ENCODE peak calls at places on chromosomes 5 and 9, in ten cellular contexts. One of them, this sample, is unnamed.

GRCh38 chr5:134083517-134083916 is 31.0 kb upstream of the TCF7 start:
- DNase-seq in T-cell: no peak
- DNase-seq in pons: no peak
- DNase-seq in anterior cingulate cortex: no peak
- DNase-seq in cardiac septum: no peak
- DNase-seq in GM19239: no peak
- DNase-seq in GM03348: peak
- DNase-seq in activated T-cell treated with anti-CD3 and anti-CD28 coated beads, Interleukin-2, amount 50 U/mL, for 1 hour: peak
- DNase-seq in activated gamma-delta T cell treated with Interleukin-2 at 50 U/mL for 16 hours: no peak
- DNase-seq in stimulated activated CD8-positive, alpha-beta memory T cell treated with anti-CD3 and anti-CD28 coated beads, Interleukin-15, amount 100 ng/mL, for 1 hour: no peak
- DNase-seq in this sample: no peak

GRCh38 chr9:33473216-33473615 is 508 bp downstream of the NOL6 start:
- DNase-seq in activated gamma-delta T cell treated with Interleukin-2 at 50 U/mL for 16 hours: no peak
- DNase-seq in anterior cingulate cortex: no peak
- DNase-seq in stimulated activated CD8-positive, alpha-beta memory T cell treated with anti-CD3 and anti-CD28 coated beads, Interleukin-15, amount 100 ng/mL, for 1 hour: no peak
- DNase-seq in cardiac septum: peak
- DNase-seq in activated T-cell treated with anti-CD3 and anti-CD28 coated beads, Interleukin-2, amount 50 U/mL, for 1 hour: no peak
- DNase-seq in T-cell: no peak
- DNase-seq in pons: no peak
- DNase-seq in GM03348: peak
- DNase-seq in GM19239: no peak
- DNase-seq in this sample: no peak

GRCh38 chr9:129886226-129887174 is 51.2 kb downstream of the USP20 start:
- DNase-seq in cardiac septum: no peak
- DNase-seq in activated T-cell treated with anti-CD3 and anti-CD28 coated beads, Interleukin-2, amount 50 U/mL, for 1 hour: peak
- DNase-seq in anterior cingulate cortex: no peak
- DNase-seq in pons: peak
- DNase-seq in GM19239: no peak
- DNase-seq in GM03348: no peak
- DNase-seq in stimulated activated CD8-positive, alpha-beta memory T cell treated with anti-CD3 and anti-CD28 coated beads, Interleukin-15, amount 100 ng/mL, for 1 hour: no peak
- DNase-seq in T-cell: peak
- DNase-seq in activated gamma-delta T cell treated with Interleukin-2 at 50 U/mL for 16 hours: peak
- DNase-seq in this sample: peak

GRCh38 chr9:114488398-114489129 is 16.7 kb downstream of the WHRN start:
- DNase-seq in anterior cingulate cortex: no peak
- DNase-seq in T-cell: no peak
- DNase-seq in pons: no peak
- DNase-seq in cardiac septum: no peak
- DNase-seq in GM03348: no peak
- DNase-seq in GM19239: no peak
- DNase-seq in stimulated activated CD8-positive, alpha-beta memory T cell treated with anti-CD3 and anti-CD28 coated beads, Interleukin-15, amount 100 ng/mL, for 1 hour: no peak
- DNase-seq in activated T-cell treated with anti-CD3 and anti-CD28 coated beads, Interleukin-2, amount 50 U/mL, for 1 hour: no peak
- DNase-seq in activated gamma-delta T cell treated with Interleukin-2 at 50 U/mL for 16 hours: no peak
- DNase-seq in this sample: no peak

GRCh38 chr9:121269030-121269887 is 1.3 kb downstream of the GSN start:
- DNase-seq in anterior cingulate cortex: no peak
- DNase-seq in T-cell: no peak
- DNase-seq in cardiac septum: no peak
- DNase-seq in GM19239: no peak
- DNase-seq in pons: peak
- DNase-seq in activated T-cell treated with anti-CD3 and anti-CD28 coated beads, Interleukin-2, amount 50 U/mL, for 1 hour: no peak
- DNase-seq in activated gamma-delta T cell treated with Interleukin-2 at 50 U/mL for 16 hours: no peak
- DNase-seq in GM03348: peak
- DNase-seq in stimulated activated CD8-positive, alpha-beta memory T cell treated with anti-CD3 and anti-CD28 coated beads, Interleukin-15, amount 100 ng/mL, for 1 hour: no peak
- DNase-seq in this sample: no peak

GRCh38 chr9:126147620-126148522 is 178.8 kb upstream of the MVB12B start:
- DNase-seq in activated gamma-delta T cell treated with Interleukin-2 at 50 U/mL for 16 hours: no peak
- DNase-seq in GM03348: no peak
- DNase-seq in GM19239: no peak
- DNase-seq in pons: no peak
- DNase-seq in stimulated activated CD8-positive, alpha-beta memory T cell treated with anti-CD3 and anti-CD28 coated beads, Interleukin-15, amount 100 ng/mL, for 1 hour: no peak
- DNase-seq in T-cell: no peak
- DNase-seq in anterior cingulate cortex: no peak
- DNase-seq in activated T-cell treated with anti-CD3 and anti-CD28 coated beads, Interleukin-2, amount 50 U/mL, for 1 hour: no peak
- DNase-seq in cardiac septum: peak
- DNase-seq in this sample: no peak

GRCh38 chr9:117720066-117720465 is 15.9 kb downstream of the TLR4 start:
- DNase-seq in GM19239: no peak
- DNase-seq in activated gamma-delta T cell treated with Interleukin-2 at 50 U/mL for 16 hours: no peak
- DNase-seq in cardiac septum: no peak
- DNase-seq in pons: no peak
- DNase-seq in stimulated activated CD8-positive, alpha-beta memory T cell treated with anti-CD3 and anti-CD28 coated beads, Interleukin-15, amount 100 ng/mL, for 1 hour: no peak
- DNase-seq in T-cell: no peak
- DNase-seq in activated T-cell treated with anti-CD3 and anti-CD28 coated beads, Interleukin-2, amount 50 U/mL, for 1 hour: no peak
- DNase-seq in GM03348: peak
- DNase-seq in anterior cingulate cortex: no peak
- DNase-seq in this sample: no peak

GRCh38 chr9:93673844-93674334 is 97.5 kb downstream of the PHF2 start:
- DNase-seq in activated T-cell treated with anti-CD3 and anti-CD28 coated beads, Interleukin-2, amount 50 U/mL, for 1 hour: no peak
- DNase-seq in pons: no peak
- DNase-seq in cardiac septum: peak
- DNase-seq in GM03348: no peak
- DNase-seq in T-cell: no peak
- DNase-seq in stimulated activated CD8-positive, alpha-beta memory T cell treated with anti-CD3 and anti-CD28 coated beads, Interleukin-15, amount 100 ng/mL, for 1 hour: no peak
- DNase-seq in anterior cingulate cortex: no peak
- DNase-seq in GM19239: no peak
- DNase-seq in activated gamma-delta T cell treated with Interleukin-2 at 50 U/mL for 16 hours: peak
- DNase-seq in this sample: no peak

GRCh38 chr5:91076138-91076537 is 307.0 kb downstream of the ARRDC3 start:
- DNase-seq in T-cell: no peak
- DNase-seq in GM03348: peak
- DNase-seq in activated gamma-delta T cell treated with Interleukin-2 at 50 U/mL for 16 hours: no peak
- DNase-seq in cardiac septum: no peak
- DNase-seq in stimulated activated CD8-positive, alpha-beta memory T cell treated with anti-CD3 and anti-CD28 coated beads, Interleukin-15, amount 100 ng/mL, for 1 hour: no peak
- DNase-seq in anterior cingulate cortex: no peak
- DNase-seq in GM19239: no peak
- DNase-seq in pons: no peak
- DNase-seq in activated T-cell treated with anti-CD3 and anti-CD28 coated beads, Interleukin-2, amount 50 U/mL, for 1 hour: no peak
- DNase-seq in this sample: no peak

GRCh38 chr5:42929871-42930270 is 110.2 kb downstream of the ANXA2R start:
- DNase-seq in GM19239: no peak
- DNase-seq in activated gamma-delta T cell treated with Interleukin-2 at 50 U/mL for 16 hours: no peak
- DNase-seq in pons: no peak
- DNase-seq in activated T-cell treated with anti-CD3 and anti-CD28 coated beads, Interleukin-2, amount 50 U/mL, for 1 hour: no peak
- DNase-seq in T-cell: no peak
- DNase-seq in GM03348: no peak
- DNase-seq in cardiac septum: no peak
- DNase-seq in anterior cingulate cortex: no peak
- DNase-seq in stimulated activated CD8-positive, alpha-beta memory T cell treated with anti-CD3 and anti-CD28 coated beads, Interleukin-15, amount 100 ng/mL, for 1 hour: no peak
- DNase-seq in this sample: no peak

GRCh38 chr9:8384126-8384525 is 584.5 kb upstream of the DMAC1 start:
- DNase-seq in activated T-cell treated with anti-CD3 and anti-CD28 coated beads, Interleukin-2, amount 50 U/mL, for 1 hour: no peak
- DNase-seq in T-cell: no peak
- DNase-seq in activated gamma-delta T cell treated with Interleukin-2 at 50 U/mL for 16 hours: no peak
- DNase-seq in pons: no peak
- DNase-seq in stimulated activated CD8-positive, alpha-beta memory T cell treated with anti-CD3 and anti-CD28 coated beads, Interleukin-15, amount 100 ng/mL, for 1 hour: no peak
- DNase-seq in anterior cingulate cortex: no peak
- DNase-seq in GM19239: no peak
- DNase-seq in cardiac septum: no peak
- DNase-seq in GM03348: no peak
- DNase-seq in this sample: no peak

GRCh38 chr5:138337685-138338410 is at the start of gene FAM53C:
- DNase-seq in anterior cingulate cortex: peak
- DNase-seq in GM19239: peak
- DNase-seq in activated gamma-delta T cell treated with Interleukin-2 at 50 U/mL for 16 hours: peak
- DNase-seq in T-cell: peak
- DNase-seq in stimulated activated CD8-positive, alpha-beta memory T cell treated with anti-CD3 and anti-CD28 coated beads, Interleukin-15, amount 100 ng/mL, for 1 hour: peak
- DNase-seq in GM03348: peak
- DNase-seq in pons: peak
- DNase-seq in cardiac septum: peak
- DNase-seq in activated T-cell treated with anti-CD3 and anti-CD28 coated beads, Interleukin-2, amount 50 U/mL, for 1 hour: peak
- DNase-seq in this sample: peak

GRCh38 chr9:22098636-22099332 is 89.7 kb upstream of the CDKN2B start:
- DNase-seq in stimulated activated CD8-positive, alpha-beta memory T cell treated with anti-CD3 and anti-CD28 coated beads, Interleukin-15, amount 100 ng/mL, for 1 hour: no peak
- DNase-seq in activated gamma-delta T cell treated with Interleukin-2 at 50 U/mL for 16 hours: no peak
- DNase-seq in pons: peak
- DNase-seq in T-cell: no peak
- DNase-seq in GM03348: no peak
- DNase-seq in anterior cingulate cortex: no peak
- DNase-seq in GM19239: no peak
- DNase-seq in activated T-cell treated with anti-CD3 and anti-CD28 coated beads, Interleukin-2, amount 50 U/mL, for 1 hour: no peak
- DNase-seq in cardiac septum: no peak
- DNase-seq in this sample: no peak

GRCh38 chr5:157286761-157287211 is 20.9 kb downstream of the CYFIP2 start:
- DNase-seq in stimulated activated CD8-positive, alpha-beta memory T cell treated with anti-CD3 and anti-CD28 coated beads, Interleukin-15, amount 100 ng/mL, for 1 hour: no peak
- DNase-seq in pons: no peak
- DNase-seq in activated T-cell treated with anti-CD3 and anti-CD28 coated beads, Interleukin-2, amount 50 U/mL, for 1 hour: no peak
- DNase-seq in T-cell: no peak
- DNase-seq in activated gamma-delta T cell treated with Interleukin-2 at 50 U/mL for 16 hours: no peak
- DNase-seq in GM03348: no peak
- DNase-seq in cardiac septum: no peak
- DNase-seq in anterior cingulate cortex: no peak
- DNase-seq in GM19239: no peak
- DNase-seq in this sample: no peak

GRCh38 chr5:116437351-116437705 is 137.3 kb downstream of the SEMA6A start:
- DNase-seq in stimulated activated CD8-positive, alpha-beta memory T cell treated with anti-CD3 and anti-CD28 coated beads, Interleukin-15, amount 100 ng/mL, for 1 hour: no peak
- DNase-seq in T-cell: no peak
- DNase-seq in GM03348: no peak
- DNase-seq in activated T-cell treated with anti-CD3 and anti-CD28 coated beads, Interleukin-2, amount 50 U/mL, for 1 hour: no peak
- DNase-seq in cardiac septum: no peak
- DNase-seq in pons: no peak
- DNase-seq in GM19239: no peak
- DNase-seq in anterior cingulate cortex: no peak
- DNase-seq in activated gamma-delta T cell treated with Interleukin-2 at 50 U/mL for 16 hours: no peak
- DNase-seq in this sample: no peak

GRCh38 chr5:180690562-180690961 is 41.2 kb upstream of the FLT4 start:
- DNase-seq in activated gamma-delta T cell treated with Interleukin-2 at 50 U/mL for 16 hours: no peak
- DNase-seq in cardiac septum: no peak
- DNase-seq in T-cell: no peak
- DNase-seq in activated T-cell treated with anti-CD3 and anti-CD28 coated beads, Interleukin-2, amount 50 U/mL, for 1 hour: no peak
- DNase-seq in GM19239: no peak
- DNase-seq in stimulated activated CD8-positive, alpha-beta memory T cell treated with anti-CD3 and anti-CD28 coated beads, Interleukin-15, amount 100 ng/mL, for 1 hour: no peak
- DNase-seq in anterior cingulate cortex: no peak
- DNase-seq in GM03348: no peak
- DNase-seq in pons: no peak
- DNase-seq in this sample: no peak

GRCh38 chr5:178232124-178232919 is at the start of gene PHYKPL:
- DNase-seq in pons: peak
- DNase-seq in anterior cingulate cortex: peak
- DNase-seq in GM19239: peak
- DNase-seq in stimulated activated CD8-positive, alpha-beta memory T cell treated with anti-CD3 and anti-CD28 coated beads, Interleukin-15, amount 100 ng/mL, for 1 hour: no peak
- DNase-seq in activated T-cell treated with anti-CD3 and anti-CD28 coated beads, Interleukin-2, amount 50 U/mL, for 1 hour: peak
- DNase-seq in T-cell: peak
- DNase-seq in cardiac septum: peak
- DNase-seq in GM03348: peak
- DNase-seq in activated gamma-delta T cell treated with Interleukin-2 at 50 U/mL for 16 hours: peak
- DNase-seq in this sample: peak

GRCh38 chr9:5611321-5612186 is 17.4 kb upstream of the RIC1 start:
- DNase-seq in T-cell: no peak
- DNase-seq in activated T-cell treated with anti-CD3 and anti-CD28 coated beads, Interleukin-2, amount 50 U/mL, for 1 hour: no peak
- DNase-seq in anterior cingulate cortex: no peak
- DNase-seq in stimulated activated CD8-positive, alpha-beta memory T cell treated with anti-CD3 and anti-CD28 coated beads, Interleukin-15, amount 100 ng/mL, for 1 hour: no peak
- DNase-seq in GM03348: no peak
- DNase-seq in pons: no peak
- DNase-seq in activated gamma-delta T cell treated with Interleukin-2 at 50 U/mL for 16 hours: no peak
- DNase-seq in GM19239: no peak
- DNase-seq in cardiac septum: no peak
- DNase-seq in this sample: no peak

GRCh38 chr5:54455413-54456157 is at the start of gene HSPB3:
- DNase-seq in T-cell: no peak
- DNase-seq in anterior cingulate cortex: no peak
- DNase-seq in GM03348: peak
- DNase-seq in cardiac septum: no peak
- DNase-seq in stimulated activated CD8-positive, alpha-beta memory T cell treated with anti-CD3 and anti-CD28 coated beads, Interleukin-15, amount 100 ng/mL, for 1 hour: no peak
- DNase-seq in activated gamma-delta T cell treated with Interleukin-2 at 50 U/mL for 16 hours: no peak
- DNase-seq in pons: no peak
- DNase-seq in activated T-cell treated with anti-CD3 and anti-CD28 coated beads, Interleukin-2, amount 50 U/mL, for 1 hour: no peak
- DNase-seq in GM19239: no peak
- DNase-seq in this sample: no peak

GRCh38 chr9:92650839-92651621 is 18.9 kb downstream of the IPPK start:
- DNase-seq in T-cell: no peak
- DNase-seq in pons: no peak
- DNase-seq in activated T-cell treated with anti-CD3 and anti-CD28 coated beads, Interleukin-2, amount 50 U/mL, for 1 hour: no peak
- DNase-seq in cardiac septum: peak
- DNase-seq in activated gamma-delta T cell treated with Interleukin-2 at 50 U/mL for 16 hours: no peak
- DNase-seq in anterior cingulate cortex: no peak
- DNase-seq in stimulated activated CD8-positive, alpha-beta memory T cell treated with anti-CD3 and anti-CD28 coated beads, Interleukin-15, amount 100 ng/mL, for 1 hour: no peak
- DNase-seq in GM19239: no peak
- DNase-seq in GM03348: peak
- DNase-seq in this sample: no peak

GRCh38 chr5:10702911-10703491 is 58.0 kb downstream of the DAP start:
- DNase-seq in activated T-cell treated with anti-CD3 and anti-CD28 coated beads, Interleukin-2, amount 50 U/mL, for 1 hour: no peak
- DNase-seq in activated gamma-delta T cell treated with Interleukin-2 at 50 U/mL for 16 hours: no peak
- DNase-seq in GM19239: no peak
- DNase-seq in T-cell: no peak
- DNase-seq in pons: no peak
- DNase-seq in stimulated activated CD8-positive, alpha-beta memory T cell treated with anti-CD3 and anti-CD28 coated beads, Interleukin-15, amount 100 ng/mL, for 1 hour: no peak
- DNase-seq in anterior cingulate cortex: no peak
- DNase-seq in GM03348: no peak
- DNase-seq in cardiac septum: no peak
- DNase-seq in this sample: no peak

GRCh38 chr9:86275962-86276361 is 6.4 kb downstream of the ISCA1 start:
- DNase-seq in GM19239: no peak
- DNase-seq in stimulated activated CD8-positive, alpha-beta memory T cell treated with anti-CD3 and anti-CD28 coated beads, Interleukin-15, amount 100 ng/mL, for 1 hour: no peak
- DNase-seq in T-cell: no peak
- DNase-seq in GM03348: no peak
- DNase-seq in activated gamma-delta T cell treated with Interleukin-2 at 50 U/mL for 16 hours: no peak
- DNase-seq in activated T-cell treated with anti-CD3 and anti-CD28 coated beads, Interleukin-2, amount 50 U/mL, for 1 hour: no peak
- DNase-seq in anterior cingulate cortex: no peak
- DNase-seq in cardiac septum: no peak
- DNase-seq in pons: peak
- DNase-seq in this sample: no peak

GRCh38 chr9:117487555-117488175 is 72.8 kb upstream of the ASTN2 start:
- DNase-seq in pons: peak
- DNase-seq in GM19239: peak
- DNase-seq in stimulated activated CD8-positive, alpha-beta memory T cell treated with anti-CD3 and anti-CD28 coated beads, Interleukin-15, amount 100 ng/mL, for 1 hour: no peak
- DNase-seq in activated gamma-delta T cell treated with Interleukin-2 at 50 U/mL for 16 hours: no peak
- DNase-seq in cardiac septum: no peak
- DNase-seq in GM03348: peak
- DNase-seq in activated T-cell treated with anti-CD3 and anti-CD28 coated beads, Interleukin-2, amount 50 U/mL, for 1 hour: peak
- DNase-seq in anterior cingulate cortex: peak
- DNase-seq in T-cell: no peak
- DNase-seq in this sample: peak

GRCh38 chr5:80343067-80343466 is 23.3 kb downstream of the SPZ1 start:
- DNase-seq in T-cell: no peak
- DNase-seq in pons: no peak
- DNase-seq in activated gamma-delta T cell treated with Interleukin-2 at 50 U/mL for 16 hours: no peak
- DNase-seq in anterior cingulate cortex: no peak
- DNase-seq in GM03348: no peak
- DNase-seq in cardiac septum: no peak
- DNase-seq in activated T-cell treated with anti-CD3 and anti-CD28 coated beads, Interleukin-2, amount 50 U/mL, for 1 hour: no peak
- DNase-seq in GM19239: no peak
- DNase-seq in stimulated activated CD8-positive, alpha-beta memory T cell treated with anti-CD3 and anti-CD28 coated beads, Interleukin-15, amount 100 ng/mL, for 1 hour: no peak
- DNase-seq in this sample: no peak

GRCh38 chr5:110561510-110561909 is 165.0 kb downstream of the TMEM232 start:
- DNase-seq in activated gamma-delta T cell treated with Interleukin-2 at 50 U/mL for 16 hours: no peak
- DNase-seq in cardiac septum: no peak
- DNase-seq in T-cell: no peak
- DNase-seq in GM03348: no peak
- DNase-seq in anterior cingulate cortex: no peak
- DNase-seq in activated T-cell treated with anti-CD3 and anti-CD28 coated beads, Interleukin-2, amount 50 U/mL, for 1 hour: no peak
- DNase-seq in stimulated activated CD8-positive, alpha-beta memory T cell treated with anti-CD3 and anti-CD28 coated beads, Interleukin-15, amount 100 ng/mL, for 1 hour: no peak
- DNase-seq in pons: no peak
- DNase-seq in GM19239: no peak
- DNase-seq in this sample: no peak

GRCh38 chr9:71812385-71812784 is 44.1 kb upstream of the CEMIP2 start:
- DNase-seq in stimulated activated CD8-positive, alpha-beta memory T cell treated with anti-CD3 and anti-CD28 coated beads, Interleukin-15, amount 100 ng/mL, for 1 hour: no peak
- DNase-seq in activated T-cell treated with anti-CD3 and anti-CD28 coated beads, Interleukin-2, amount 50 U/mL, for 1 hour: no peak
- DNase-seq in anterior cingulate cortex: peak
- DNase-seq in activated gamma-delta T cell treated with Interleukin-2 at 50 U/mL for 16 hours: no peak
- DNase-seq in pons: peak
- DNase-seq in GM03348: peak
- DNase-seq in GM19239: no peak
- DNase-seq in cardiac septum: no peak
- DNase-seq in T-cell: no peak
- DNase-seq in this sample: peak

GRCh38 chr5:100790170-100790665 is 112.9 kb downstream of the ST8SIA4 start:
- DNase-seq in cardiac septum: no peak
- DNase-seq in T-cell: no peak
- DNase-seq in GM19239: no peak
- DNase-seq in stimulated activated CD8-positive, alpha-beta memory T cell treated with anti-CD3 and anti-CD28 coated beads, Interleukin-15, amount 100 ng/mL, for 1 hour: no peak
- DNase-seq in GM03348: no peak
- DNase-seq in activated gamma-delta T cell treated with Interleukin-2 at 50 U/mL for 16 hours: no peak
- DNase-seq in anterior cingulate cortex: no peak
- DNase-seq in pons: peak
- DNase-seq in activated T-cell treated with anti-CD3 and anti-CD28 coated beads, Interleukin-2, amount 50 U/mL, for 1 hour: no peak
- DNase-seq in this sample: no peak

GRCh38 chr5:1330847-1331831 is 13.8 kb downstream of the CLPTM1L start:
- DNase-seq in anterior cingulate cortex: no peak
- DNase-seq in cardiac septum: no peak
- DNase-seq in GM03348: no peak
- DNase-seq in activated T-cell treated with anti-CD3 and anti-CD28 coated beads, Interleukin-2, amount 50 U/mL, for 1 hour: no peak
- DNase-seq in GM19239: no peak
- DNase-seq in pons: no peak
- DNase-seq in stimulated activated CD8-positive, alpha-beta memory T cell treated with anti-CD3 and anti-CD28 coated beads, Interleukin-15, amount 100 ng/mL, for 1 hour: no peak
- DNase-seq in activated gamma-delta T cell treated with Interleukin-2 at 50 U/mL for 16 hours: no peak
- DNase-seq in T-cell: no peak
- DNase-seq in this sample: no peak